ENCODE peak calls at places on chromosome 21, in nine cellular contexts. G is ovary, B is tibial artery, Y is lower lobe of right lung, R is IMR-90, Z is psoas muscle, D is heart right ventricle, W is OCI-LY7, Q is cardiac muscle cell. O is an unnamed sample.

GRCh38 chr21:17519965-17520364 is 7.1 kb downstream of the CXADR start:
- DNase-seq in G (no peak), B (no peak), Y (no peak), R (no peak), Z (no peak), D (no peak), W (no peak), Q (no peak), O (no peak)

GRCh38 chr21:43921979-43922945 is 57.2 kb downstream of the AGPAT3 start:
- DNase-seq in G (no peak), B (no peak), Y (no peak), R (peak; percentile 26), Z (no peak), D (no peak), W (no peak), Q (peak; percentile 78), O (peak; percentile 15)

GRCh38 chr21:22120616-22121266 is 1122.5 kb downstream of the NCAM2 start:
- DNase-seq in G (no peak), B (no peak), Y (no peak), R (no peak), Z (no peak), D (no peak), W (peak; percentile 1), Q (peak; percentile 24), O (no peak)

GRCh38 chr21:15037095-15037730 is 27.6 kb downstream of the NRIP1 start:
- DNase-seq in G (no peak), B (no peak), Y (no peak), R (no peak), Z (no peak), D (no peak), W (no peak), Q (no peak), O (no peak)

GRCh38 chr21:20443558-20444155 is 554.6 kb upstream of the NCAM2 start:
- DNase-seq in G (no peak), B (no peak), Y (no peak), R (no peak), Z (no peak), D (no peak), W (peak; percentile 20), Q (no peak), O (no peak)

GRCh38 chr21:38249879-38250278 is 6.9 kb upstream of the KCNJ15 start:
- DNase-seq in G (no peak), B (no peak), Y (no peak), R (no peak), Z (no peak), D (no peak), W (no peak), Q (no peak), O (no peak)

GRCh38 chr21:43645414-43645891 is 13.8 kb downstream of the HSF2BP start:
- DNase-seq in G (no peak), B (peak; percentile 72), Y (no peak), R (peak; percentile 82), Z (no peak), D (no peak), W (peak; percentile 56), Q (peak; percentile 89), O (peak; percentile 31)

GRCh38 chr21:18249542-18250152 is 5.0 kb downstream of the CHODL start:
- DNase-seq in G (no peak), B (no peak), Y (no peak), R (no peak), Z (no peak), D (no peak), W (no peak), Q (no peak), O (peak; percentile 16)

GRCh38 chr21:32207096-32207716 is 71.6 kb downstream of the MIS18A start:
- DNase-seq in G (no peak), B (no peak), Y (no peak), R (no peak), Z (no peak), D (no peak), W (no peak), Q (no peak), O (peak; percentile 83)

GRCh38 chr21:16071082-16071481 is 341.3 kb downstream of the USP25 start:
- DNase-seq in G (peak; percentile 45), B (no peak), Y (no peak), R (no peak), Z (peak; percentile 23), D (no peak), W (no peak), Q (peak; percentile 35), O (peak; percentile 65)

GRCh38 chr21:17903029-17903806 is 84.1 kb upstream of the C21orf91 start:
- DNase-seq in G (no peak), B (no peak), Y (no peak), R (peak; percentile 49), Z (no peak), D (no peak), W (peak; percentile 74), Q (peak; percentile 60), O (no peak)

GRCh38 chr21:25790122-25790951 is 55.6 kb downstream of the GABPA start:
- DNase-seq in G (no peak), B (no peak), Y (no peak), R (peak; percentile 41), Z (no peak), D (no peak), W (peak; percentile 28), Q (peak; percentile 65), O (peak; percentile 40)

GRCh38 chr21:28421716-28422480 is 570.8 kb downstream of the LTN1 start:
- DNase-seq in G (no peak), B (peak; percentile 36), Y (no peak), R (peak; percentile 78), Z (no peak), D (no peak), W (no peak), Q (peak; percentile 61), O (no peak)

GRCh38 chr21:16842716-16843115 is 670.1 kb upstream of the CXADR start:
- DNase-seq in G (no peak), B (no peak), Y (no peak), R (peak; percentile 4), Z (no peak), D (no peak), W (no peak), Q (peak; percentile 3), O (no peak)

GRCh38 chr21:25578070-25578961 is 29.0 kb downstream of the MRPL39 start:
- DNase-seq in G (no peak), B (no peak), Y (no peak), R (peak; percentile 36), Z (no peak), D (no peak), W (no peak), Q (no peak), O (no peak)

GRCh38 chr21:35945089-35945671 is 115.1 kb downstream of the SETD4 start:
- DNase-seq in G (no peak), B (no peak), Y (no peak), R (no peak), Z (no peak), D (no peak), W (no peak), Q (no peak), O (no peak)

GRCh38 chr21:15526793-15527192 is 203.0 kb upstream of the USP25 start:
- DNase-seq in G (no peak), B (no peak), Y (no peak), R (no peak), Z (no peak), D (no peak), W (no peak), Q (no peak), O (no peak)

GRCh38 chr21:32826317-32827167 is 55.0 kb upstream of the PAXBP1 start:
- DNase-seq in G (no peak), B (no peak), Y (no peak), R (peak; percentile 63), Z (no peak), D (no peak), W (peak; percentile 45), Q (peak; percentile 77), O (peak; percentile 33)

GRCh38 chr21:44012474-44013379 is 618 bp downstream of the TRAPPC10 start:
- DNase-seq in G (peak; percentile 74), B (peak; percentile 36), Y (peak; percentile 82), R (peak; percentile 13), Z (peak; percentile 72), D (peak; percentile 73), W (peak; percentile 89), Q (peak; percentile 27), O (peak; percentile 63)

GRCh38 chr21:45639206-45640000 is 4.1 kb upstream of the PCBP3 start:
- DNase-seq in G (no peak), B (no peak), Y (no peak), R (no peak), Z (no peak), D (no peak), W (no peak), Q (no peak), O (no peak)

GRCh38 chr21:45641480-45642035 is 2.0 kb upstream of the PCBP3 start:
- DNase-seq in G (peak; percentile 68), B (no peak), Y (no peak), R (no peak), Z (no peak), D (no peak), W (no peak), Q (peak; percentile 11), O (no peak)

GRCh38 chr21:45640001-45640887 is 3.3 kb upstream of the PCBP3 start:
- DNase-seq in G (no peak), B (no peak), Y (no peak), R (no peak), Z (no peak), D (no peak), W (peak; percentile 79), Q (no peak), O (no peak)

GRCh38 chr21:45642122-45642813 is 1.3 kb upstream of the PCBP3 start:
- DNase-seq in G (peak; percentile 71), B (no peak), Y (no peak), R (no peak), Z (peak; percentile 26), D (peak; percentile 42), W (no peak), Q (peak; percentile 35), O (no peak)

GRCh38 chr21:45640888-45641479 is 2.5 kb upstream of the PCBP3 start:
- DNase-seq in G (peak; percentile 68), B (no peak), Y (no peak), R (peak; percentile 18), Z (no peak), D (peak; percentile 53), W (peak; percentile 47), Q (peak; percentile 87), O (peak; percentile 88)
- TF ChIP-seq CTCF in G (no peak), B (no peak), Y (no peak), R (peak; percentile 10), Z (no peak), D (no peak), W (peak; percentile 12), Q (peak; percentile 31), O (peak; percentile 25)

GRCh38 chr21:37093977-37094376 is 20.9 kb downstream of the TTC3 start:
- DNase-seq in G (no peak), B (no peak), Y (no peak), R (no peak), Z (no peak), D (no peak), W (no peak), Q (no peak), O (no peak)
- H3K36me3 ChIP-seq in G (no peaks in the 10 kb centered on the region), B (peaks cover 46% of the 10 kb centered on the region), Y (peaks cover 55% of the 10 kb centered on the region), R (peaks cover 30% of the 10 kb centered on the region), Z (peaks cover 69% of the 10 kb centered on the region), D (peaks cover 91% of the 10 kb centered on the region), W (peaks cover 63% of the 10 kb centered on the region), Q (peaks cover 29% of the 10 kb centered on the region), O (peaks cover 22% of the 10 kb centered on the region)

GRCh38 chr21:45012661-45013270 is 61.6 kb upstream of the ADARB1 start:
- DNase-seq in G (no peak), B (no peak), Y (peak; percentile 22), R (no peak), Z (peak; percentile 27), D (peak; percentile 9), W (no peak), Q (no peak), O (no peak)
- H3K4me3 ChIP-seq in G (no peak overlapping the region), B (no peak overlapping the region), Y (no peak overlapping the region), R (no peak overlapping the region), Z (no peak overlapping the region), D (no peak overlapping the region), W (no peak overlapping the region), Q (no peak overlapping the region), O (no peak overlapping the region)

GRCh38 chr21:42319851-42320602 is 4.8 kb upstream of the TFF3 start:
- DNase-seq in G (no peak), B (no peak), Y (no peak), R (no peak), Z (no peak), D (no peak), W (peak; percentile 27), Q (no peak), O (no peak)
- TF ChIP-seq CTCF in G (no peak), B (no peak), Y (no peak), R (no peak), Z (no peak), D (peak; percentile 27), W (peak; percentile 16), Q (no peak), O (no peak)